ENCODE peak calls at places on chromosomes 3 and 15, in seven cellular contexts. P is CD8-positive, alpha-beta T cell; E is ascending aorta; D is upper lobe of left lung; M is choroid plexus epithelial cell; U is AG10803; S is right atrium auricular region. X is an unnamed sample.

GRCh38 chr3:53799338-53799865 is 46.8 kb downstream of the CHDH start:
- DNase-seq in E (no peak), M (no peak), U (no peak), P (no peak), D (no peak), S (no peak), X (no peak)

GRCh38 chr3:171770689-171771620 is 39.3 kb downstream of the PLD1 start:
- DNase-seq in U (peak; percentile 68), M (peak; percentile 97), P (no peak), E (peak; percentile 78), D (no peak), S (no peak), X (peak; percentile 70)

GRCh38 chr3:111521881-111522280 is 20.1 kb upstream of the CD96 start:
- DNase-seq in M (no peak), U (peak; percentile 64), E (no peak), S (no peak), P (no peak), D (no peak), X (peak; percentile 65)

GRCh38 chr3:36455406-36455805 is 75.1 kb downstream of the STAC start:
- DNase-seq in P (no peak), D (no peak), M (no peak), U (no peak), E (no peak), S (no peak), X (no peak)

GRCh38 chr3:138336454-138336853 is 6.8 kb upstream of the NME9 start:
- DNase-seq in D (no peak), E (no peak), U (no peak), P (no peak), S (no peak), M (no peak), X (no peak)

GRCh38 chr15:43977072-43977884 is 150.5 kb downstream of the WDR76 start:
- DNase-seq in U (no peak), M (no peak), S (no peak), P (no peak), D (no peak), E (no peak), X (no peak)

GRCh38 chr15:71106802-71107500 is 8.3 kb upstream of the THSD4 start:
- DNase-seq in E (no peak), P (no peak), D (no peak), U (no peak), M (peak; percentile 41), S (no peak), X (no peak)

GRCh38 chr15:59998256-59999063 is 5.7 kb upstream of the FOXB1 start:
- DNase-seq in M (no peak), D (no peak), S (no peak), U (no peak), E (no peak), P (no peak), X (no peak)

GRCh38 chr3:194484614-194485013 is 2.2 kb downstream of the ATP13A3 start:
- DNase-seq in P (no peak), E (no peak), M (no peak), S (peak; percentile 56), D (no peak), U (no peak), X (no peak)

GRCh38 chr15:39919396-39919739 is 698 bp downstream of the GPR176 start:
- DNase-seq in U (no peak), D (no peak), S (no peak), P (peak; percentile 49), M (no peak), E (no peak), X (no peak)

GRCh38 chr15:45087513-45087912 is 26.5 kb downstream of the DUOX2 start:
- DNase-seq in D (no peak), P (no peak), M (no peak), U (no peak), S (no peak), E (no peak), X (no peak)
- TF ChIP-seq CTCF in D (no peak), P (no peak), M (no peak), U (no peak), S (no peak), E (no peak), X (no peak)

GRCh38 chr3:4939276-4939675 is 40.0 kb upstream of the BHLHE40 start:
- DNase-seq in E (no peak), U (no peak), S (no peak), M (peak; percentile 44), P (no peak), D (no peak), X (peak; percentile 23)

GRCh38 chr3:4947028-4947427 is 32.2 kb upstream of the BHLHE40 start:
- DNase-seq in U (no peak), D (no peak), S (no peak), M (no peak), E (no peak), P (no peak), X (no peak)

GRCh38 chr3:4945318-4945717 is 33.9 kb upstream of the BHLHE40 start:
- DNase-seq in U (no peak), S (no peak), D (no peak), M (no peak), P (no peak), E (no peak), X (no peak)

GRCh38 chr3:4940985-4941384 is 38.3 kb upstream of the BHLHE40 start:
- DNase-seq in M (no peak), P (no peak), S (no peak), E (no peak), D (no peak), U (no peak), X (no peak)

DNA sequence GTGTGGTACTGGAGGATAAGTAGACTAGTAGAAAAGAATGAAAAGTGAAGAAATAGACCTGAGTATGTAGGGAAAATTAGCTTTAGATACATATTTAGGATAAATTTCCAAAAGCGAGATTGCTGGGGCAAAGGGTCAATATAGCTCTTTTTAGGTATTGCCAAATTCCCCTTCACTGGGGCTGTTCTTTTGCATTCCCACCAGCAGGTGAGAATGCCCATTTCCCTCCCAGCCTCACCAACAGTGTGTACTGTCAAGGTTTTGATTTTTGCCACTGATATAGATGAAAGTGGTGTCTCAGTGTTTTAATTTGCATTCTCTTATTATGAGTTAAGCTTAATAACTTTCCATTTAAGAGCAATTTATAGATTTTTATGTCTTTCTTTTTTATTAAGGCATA is 35.7 kb upstream of the BHLHE40 start:
- DNase-seq in M (no peak), E (no peak), P (no peak), S (no peak), U (no peak), D (no peak), X (no peak)
- TF ChIP-seq CTCF in M (peak; percentile 45), E (no peak), P (no peak), S (peak; percentile 8), U (peak; percentile 34), D (no peak), X (peak; percentile 67)

GRCh38 chr15:88465633-88466219 is 1.5 kb downstream of the MRPL46 start:
- DNase-seq in D (no peak), U (peak; percentile 43), S (no peak), M (peak; percentile 66), E (no peak), P (no peak), X (peak; percentile 73)
- TF ChIP-seq CTCF in D (no peak), U (no peak), S (no peak), M (no peak), E (no peak), P (no peak), X (no peak)

GRCh38 chr3:144585408-144585807 is 613.8 kb downstream of the DIPK2A start:
- DNase-seq in U (no peak), S (no peak), D (no peak), M (no peak), P (no peak), E (no peak), X (no peak)
- TF ChIP-seq CTCF in U (no peak), S (peak; percentile 31), D (no peak), M (no peak), P (no peak), E (no peak), X (no peak)

DNA sequence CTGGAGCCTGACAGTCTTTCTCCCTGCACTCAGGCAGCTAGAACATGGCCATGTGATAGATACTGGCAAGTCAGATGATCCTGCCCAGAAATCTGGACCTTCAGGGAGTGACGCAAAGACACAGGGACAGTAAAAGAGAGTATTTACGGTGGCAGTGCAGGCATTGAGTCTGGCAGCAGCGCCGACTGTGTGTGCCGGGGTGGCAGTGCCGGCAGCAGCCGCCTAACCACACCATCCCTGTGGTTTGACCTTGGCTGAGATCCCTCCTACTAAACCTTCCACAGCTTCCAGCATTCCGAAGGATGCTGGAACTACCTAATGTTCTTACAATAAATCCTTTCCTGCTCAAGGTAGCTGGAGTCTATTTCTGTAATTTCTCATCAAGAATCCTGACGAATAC is 4.6 kb upstream of the TSPAN3 start:
- DNase-seq in M (no peak), S (no peak), U (peak; percentile 35), P (no peak), E (no peak), D (peak; percentile 38), X (peak; percentile 45)
- TF ChIP-seq CTCF in M (no peak), S (no peak), U (no peak), P (no peak), E (no peak), D (no peak), X (no peak)

GRCh38 chr15:54226455-54226854 is 248.2 kb downstream of the UNC13C start:
- DNase-seq in E (no peak), M (no peak), S (no peak), U (no peak), P (no peak), D (peak; percentile 15), X (no peak)

DNA sequence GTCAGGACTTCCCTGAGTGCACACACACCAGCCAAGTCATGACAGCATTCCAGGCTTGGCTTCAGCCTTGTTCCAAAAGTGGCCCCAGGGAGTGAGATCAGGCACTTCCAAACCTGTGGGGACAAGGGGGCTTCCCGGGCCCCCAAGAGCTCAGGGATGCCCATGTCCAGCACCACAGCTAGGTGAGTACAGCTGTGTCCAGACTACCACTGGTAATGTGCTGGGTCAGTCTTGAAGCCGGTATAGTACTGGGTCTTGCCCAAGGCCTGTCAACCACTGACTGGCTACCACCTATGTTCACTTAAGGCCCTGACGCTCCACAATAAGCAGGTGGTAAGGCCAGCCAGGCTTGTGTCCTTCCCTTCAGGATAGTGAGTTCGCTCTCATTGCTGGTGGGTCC is 249.3 kb downstream of the UNC13C start:
- DNase-seq in P (no peak), E (no peak), U (no peak), S (no peak), D (no peak), M (no peak), X (no peak)
- TF ChIP-seq CTCF in P (no peak), E (no peak), U (no peak), S (no peak), D (no peak), M (no peak), X (no peak)

GRCh38 chr15:75143738-75144334 is 57.8 kb upstream of the C15orf39 start:
- DNase-seq in P (no peak), S (no peak), M (peak; percentile 16), E (no peak), U (no peak), D (peak; percentile 32), X (no peak)

GRCh38 chr15:75148293-75148692 is 53.4 kb upstream of the C15orf39 start:
- DNase-seq in P (no peak), S (no peak), U (no peak), D (no peak), E (no peak), M (no peak), X (no peak)

GRCh38 chr15:75149911-75150709 is 51.6 kb upstream of the C15orf39 start:
- DNase-seq in E (no peak), P (no peak), M (peak; percentile 62), D (no peak), U (peak; percentile 81), S (no peak), X (peak; percentile 96)

GRCh38 chr15:75142499-75142898 is 59.2 kb upstream of the C15orf39 start:
- DNase-seq in E (no peak), P (no peak), S (no peak), D (no peak), U (no peak), M (no peak), X (no peak)

GRCh38 chr15:75145027-75145841 is 56.4 kb upstream of the C15orf39 start:
- DNase-seq in D (no peak), U (no peak), M (no peak), E (no peak), P (no peak), S (no peak), X (peak; percentile 57)
- TF ChIP-seq CTCF in D (no peak), U (no peak), M (no peak), E (no peak), P (no peak), S (no peak), X (peak; percentile 77)

X was measured in HFFc6.